ENCODE peak calls at places on chromosomes 2 and 18, in six cellular contexts. G, Y, E, Z, T and F are unnamed samples. For H3K9me3, the result is how much of the 10 kb centered on the place peaks cover.

GRCh38 chr2:218959141-218959731 is at the start of gene CDK5R2:
- DNase-seq in G (peak), Y (no peak), E (peak), Z (peak), T (no peak), F (peak)

GRCh38 chr18:42614619-42615293 is 500.7 kb downstream of the RIT2 start:
- DNase-seq in G (no peak), Y (no peak), E (no peak), Z (no peak), T (no peak), F (no peak)

GRCh38 chr18:22434973-22435608 is 17.4 kb upstream of the CTAGE1 start:
- DNase-seq in G (no peak), Y (no peak), E (peak), Z (no peak), T (no peak), F (no peak)

GRCh38 chr2:219081701-219082331 is 21.1 kb upstream of the IHH start:
- DNase-seq in G (no peak), Y (no peak), E (no peak), Z (no peak), T (no peak), F (no peak)

GRCh38 chr2:85905187-85905666 is 16.4 kb upstream of the ST3GAL5 start:
- DNase-seq in G (no peak), Y (no peak), E (no peak), Z (no peak), T (no peak), F (no peak)

GRCh38 chr2:237227190-237227988 is 141.7 kb downstream of the COPS8 start:
- DNase-seq in G (no peak), Y (no peak), E (peak), Z (no peak), T (no peak), F (no peak)

GRCh38 chr2:108870069-108870644 is 83.6 kb downstream of the CCDC138 start:
- DNase-seq in G (no peak), Y (no peak), E (no peak), Z (no peak), T (no peak), F (no peak)

GRCh38 chr2:34105015-34105767 is 506.1 kb upstream of the FAM98A start:
- DNase-seq in G (no peak), Y (no peak), E (no peak), Z (no peak), T (no peak), F (no peak)

GRCh38 chr2:83900859-83901258 is 558.2 kb downstream of the SUCLG1 start:
- DNase-seq in G (no peak), Y (no peak), E (peak), Z (no peak), T (no peak), F (no peak)

GRCh38 chr18:10231220-10231619 is 223.2 kb upstream of the APCDD1 start:
- DNase-seq in G (no peak), Y (no peak), E (no peak), Z (no peak), T (no peak), F (no peak)
- H3K4me3 ChIP-seq in G (no peak), Y (no peak), E (no peak), Z (no peak), T (no peak), F (no peak)

DNA sequence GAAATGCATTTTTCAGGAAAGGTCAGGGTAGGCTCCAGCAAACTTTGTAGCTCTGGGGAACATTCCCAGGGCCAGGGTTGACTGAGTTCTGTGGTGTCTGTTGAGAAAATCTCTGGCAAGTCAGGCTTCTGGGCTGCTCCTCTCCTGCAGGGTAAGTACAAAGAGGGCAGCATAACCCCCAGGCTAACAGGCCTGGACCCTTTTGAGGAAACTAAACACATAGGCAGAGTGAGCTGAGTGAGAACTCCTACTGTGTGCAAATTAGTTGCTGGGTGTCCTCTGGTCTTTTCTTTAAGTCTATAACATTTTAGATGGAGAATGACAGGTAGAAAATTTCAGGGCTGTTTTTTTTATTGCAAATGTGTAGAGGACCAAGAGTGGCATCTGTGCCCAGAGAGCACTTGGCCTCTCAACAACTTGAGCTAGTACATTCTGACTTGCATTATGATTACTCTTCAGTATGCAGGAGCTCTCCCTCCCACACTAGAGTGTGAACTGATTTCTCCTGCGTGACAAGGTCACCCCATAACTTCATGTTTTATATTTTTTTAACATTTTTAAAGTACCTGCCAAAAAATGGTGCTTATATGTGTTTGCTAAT is 49.9 kb downstream of the GPR39 start:
- DNase-seq in G (no peak), Y (no peak), E (no peak), Z (no peak), T (no peak), F (no peak)
- H3K9me3 ChIP-seq in G (under half), Y (under half), E (under half), Z (under half), T (under half), F (under half)

DNA sequence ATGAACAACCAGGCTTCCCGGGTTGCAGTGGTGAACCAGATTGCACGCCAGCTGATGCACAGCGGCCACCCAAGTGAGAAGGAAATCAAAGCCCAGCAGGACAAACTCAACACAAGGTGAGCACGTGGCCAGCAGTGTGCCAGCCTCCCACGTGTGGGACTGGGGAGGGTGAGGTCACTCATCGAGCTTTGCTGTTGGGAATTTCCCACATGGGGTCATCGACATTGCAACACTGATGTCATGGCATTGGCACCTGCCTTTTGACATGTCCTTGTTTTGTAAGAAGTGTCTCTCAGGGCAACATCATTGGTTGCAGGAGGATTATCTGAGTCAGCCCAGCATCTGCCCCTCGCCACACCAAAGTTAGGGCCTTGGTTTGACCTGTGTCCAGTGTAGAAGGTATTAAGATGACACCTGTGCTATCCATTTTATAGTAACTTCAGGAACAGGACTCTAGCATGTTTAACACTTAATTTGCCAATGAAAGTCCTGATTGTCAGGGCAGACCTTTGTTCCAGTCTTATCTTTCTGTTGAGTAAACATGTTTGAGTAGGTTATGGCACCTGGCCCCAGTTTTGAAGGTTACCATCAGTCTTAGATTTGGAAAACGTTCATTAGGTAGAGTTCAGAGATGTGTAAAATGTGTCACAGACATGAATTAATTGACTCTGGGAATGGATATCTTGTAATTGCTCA is 93.4 kb upstream of the EML6 start:
- DNase-seq in G (no peak), Y (no peak), E (peak), Z (no peak), T (no peak), F (no peak)
- H3K4me3 ChIP-seq in G (no peak), Y (no peak), E (no peak), Z (no peak), T (no peak), F (no peak)

GRCh38 chr2:216960926-216961325 is 101.1 kb upstream of the TNP1 start:
- DNase-seq in G (no peak), Y (no peak), E (no peak), Z (no peak), T (no peak), F (no peak)

GRCh38 chr2:216951166-216951565 is 91.3 kb upstream of the TNP1 start:
- DNase-seq in G (no peak), Y (no peak), E (no peak), Z (no peak), T (no peak), F (no peak)

DNA sequence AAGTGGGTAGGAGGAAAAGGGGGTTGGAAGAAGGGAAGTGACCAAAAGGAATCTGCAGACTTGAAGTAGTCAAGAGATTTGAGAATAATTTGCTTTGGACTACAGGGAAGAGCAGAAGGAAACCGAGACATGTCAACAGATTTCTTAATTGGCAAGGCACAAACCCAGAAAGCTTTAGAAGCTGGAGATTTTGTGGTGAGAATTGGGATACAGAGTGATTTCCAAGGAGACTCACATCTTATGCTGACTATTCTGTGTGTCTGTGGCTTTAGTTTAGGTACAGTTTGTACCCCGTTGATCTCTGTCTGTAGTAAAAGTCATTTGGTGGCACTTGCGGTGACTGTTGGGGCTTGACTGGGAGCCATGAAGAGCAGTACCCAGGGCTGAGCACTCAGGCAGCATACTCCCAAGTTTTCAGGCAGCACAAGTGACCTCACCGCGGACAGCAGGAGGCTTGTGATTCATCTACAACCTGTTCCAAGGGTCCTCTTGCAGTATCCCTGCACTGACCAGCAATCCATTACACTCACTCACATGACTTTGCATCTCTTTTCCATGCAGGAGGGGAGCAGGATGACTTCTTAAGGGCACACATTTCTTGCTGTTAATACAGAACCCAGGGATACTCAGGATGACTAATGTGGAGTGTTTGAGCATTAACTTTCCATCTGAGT is 97.1 kb upstream of the TNP1 start:
- DNase-seq in G (no peak), Y (no peak), E (peak), Z (no peak), T (no peak), F (no peak)
- H3K9me3 ChIP-seq in G (under half), Y (under half), E (under half), Z (under half), T (under half), F (under half)